ENCODE peak calls at places on chromosomes 7 and 10, in four cellular contexts. O is stimulated activated CD8-positive, alpha-beta memory T cell treated with anti-CD3 and anti-CD28 coated beads, Interleukin-7, amount 100 ng/mL, for 1 hour; M is activated CD4-positive, alpha-beta T cell treated with anti-CD3 and anti-CD28 coated beads for 48 hours; K is NCI-H146. T is an unnamed sample.

GRCh38 chr10:104028146-104028545 is 57.5 kb downstream of the COL17A1 start:
- DNase-seq in O (no peak), M (peak), K (no peak), T (peak)

GRCh38 chr10:15901889-15902288 is 41.6 kb upstream of the MINDY3 start:
- DNase-seq in O (no peak), M (no peak), K (peak), T (no peak)

GRCh38 chr7:41476117-41476803 is 226.6 kb downstream of the INHBA start:
- DNase-seq in O (no peak), M (no peak), K (no peak), T (no peak)

GRCh38 chr7:82615527-82615926 is 171.9 kb upstream of the CACNA2D1 start:
- DNase-seq in O (no peak), M (no peak), K (no peak), T (no peak)

GRCh38 chr10:79195091-79195923 is 126.5 kb downstream of the ZMIZ1 start:
- DNase-seq in O (peak), M (peak), K (peak), T (peak)

GRCh38 chr7:42262907-42263466 is 26.0 kb upstream of the GLI3 start:
- DNase-seq in O (no peak), M (no peak), K (no peak), T (no peak)

GRCh38 chr10:121099601-121100000 is 248.4 kb downstream of the WDR11 start:
- DNase-seq in O (no peak), M (no peak), K (no peak), T (no peak)

GRCh38 chr10:30027057-30028005 is 32.1 kb downstream of the JCAD start:
- DNase-seq in O (peak), M (peak), K (no peak), T (peak)

GRCh38 chr10:24575462-24576002 is 148.2 kb downstream of the ARHGAP21 start:
- DNase-seq in O (no peak), M (no peak), K (no peak), T (no peak)

GRCh38 chr10:12193193-12193592 is 2.5 kb downstream of the NUDT5 start:
- DNase-seq in O (no peak), M (no peak), K (no peak), T (no peak)

GRCh38 chr7:45080265-45080957 is 8.4 kb downstream of the NACAD start:
- DNase-seq in O (no peak), M (no peak), K (no peak), T (peak)

GRCh38 chr7:26485421-26486019 is 193.9 kb downstream of the SNX10 start:
- DNase-seq in O (no peak), M (no peak), K (no peak), T (no peak)

GRCh38 chr10:13839430-13839986 is 252.7 kb downstream of the PRPF18 start:
- DNase-seq in O (no peak), M (no peak), K (no peak), T (no peak)

GRCh38 chr7:141550694-141551079 is 523 bp upstream of the AGK start:
- DNase-seq in O (no peak), M (peak), K (peak), T (no peak)

GRCh38 chr10:91050371-91051034 is 129.6 kb upstream of the ANKRD1 start:
- DNase-seq in O (no peak), M (no peak), K (no peak), T (no peak)

GRCh38 chr7:45885264-45885882 is 2.9 kb upstream of the IGFBP1 start:
- DNase-seq in O (no peak), M (no peak), K (peak), T (no peak)

GRCh38 chr10:79941146-79941545 is 7.8 kb downstream of the SFTPD start:
- DNase-seq in O (no peak), M (no peak), K (no peak), T (no peak)

GRCh38 chr7:19939746-19940145 is 166.3 kb upstream of the TMEM196 start:
- DNase-seq in O (no peak), M (no peak), K (no peak), T (no peak)

GRCh38 chr7:81886211-81886764 is 116.4 kb upstream of the HGF start:
- DNase-seq in O (no peak), M (no peak), K (no peak), T (no peak)

GRCh38 chr7:107463139-107464078 is 6.4 kb upstream of the GPR22 start:
- DNase-seq in O (peak), M (peak), K (peak), T (peak)

GRCh38 chr7:132435016-132435990 is 141.0 kb downstream of the PLXNA4 start:
- DNase-seq in O (no peak), M (no peak), K (no peak), T (peak)

GRCh38 chr10:43671659-43672555 is 23.2 kb upstream of the ZNF32 start:
- DNase-seq in O (no peak), M (peak), K (peak), T (peak)

GRCh38 chr10:47456794-47457527 is 27.0 kb downstream of the ANXA8 start:
- DNase-seq in O (no peak), M (no peak), K (no peak), T (no peak)

GRCh38 chr7:130996841-130997231 is 262.8 kb upstream of the KLF14 start:
- DNase-seq in O (no peak), M (peak), K (peak), T (peak)

GRCh38 chr7:132030883-132031282 is 474.5 kb upstream of the PODXL start:
- DNase-seq in O (no peak), M (no peak), K (no peak), T (no peak)

GRCh38 chr7:13844954-13845353 is 144.5 kb downstream of the ETV1 start:
- DNase-seq in O (no peak), M (no peak), K (no peak), T (no peak)

GRCh38 chr10:71517310-71518159 is 120.8 kb downstream of the CDH23 start:
- DNase-seq in O (no peak), M (no peak), K (no peak), T (no peak)

GRCh38 chr10:103668351-103669242 is 175.1 kb downstream of the NEURL1 start:
- DNase-seq in O (no peak), M (no peak), K (peak), T (peak)

GRCh38 chr7:108190891-108191290 is 60.7 kb upstream of the LAMB4 start:
- DNase-seq in O (no peak), M (no peak), K (no peak), T (no peak)

GRCh38 chr10:89151857-89152256 is 55.3 kb downstream of the CH25H start:
- DNase-seq in O (no peak), M (no peak), K (peak), T (no peak)

GRCh38 chr10:91672021-91672608 is 39.2 kb upstream of the PPP1R3C start:
- DNase-seq in O (no peak), M (no peak), K (peak), T (no peak)

GRCh38 chr10:12679636-12680035 is 321.9 kb downstream of the CCDC3 start:
- DNase-seq in O (no peak), M (no peak), K (no peak), T (no peak)

GRCh38 chr7:88689821-88690220 is 69.7 kb upstream of the ZNF804B start:
- DNase-seq in O (no peak), M (no peak), K (no peak), T (no peak)

GRCh38 chr10:79149662-79150443 is 81.1 kb downstream of the ZMIZ1 start:
- DNase-seq in O (no peak), M (peak), K (no peak), T (peak)

GRCh38 chr7:143387156-143387975 is 6.2 kb downstream of the ZYX start:
- DNase-seq in O (no peak), M (no peak), K (no peak), T (no peak)

GRCh38 chr7:74007260-74007567 is 20.8 kb upstream of the ELN start:
- DNase-seq in O (no peak), M (no peak), K (no peak), T (no peak)

T was measured in activated naive CD4-positive, alpha-beta T cell treated with anti-CD3 and anti-CD28 coated beads for 36 hours.